ENCODE peak calls at places on chromosomes 6 and 20, in four cellular contexts. A is left ventricle myocardium inferior, V is left lung, S is esophagus muscularis mucosa. L is an unnamed sample.

GRCh38 chr6:1633366-1634021 is 23.8 kb downstream of the FOXC1 start:
- DNase-seq in A (no peak), V (no peak), S (no peak), L (no peak)

GRCh38 chr6:130050230-130050629 is 31.8 kb downstream of the L3MBTL3 start:
- DNase-seq in A (no peak), V (no peak), S (no peak), L (no peak)

GRCh38 chr6:47097092-47097945 is 55.2 kb upstream of the ADGRF1 start:
- DNase-seq in A (peak; percentile 45), V (peak; percentile 57), S (no peak), L (peak; percentile 62)

GRCh38 chr6:34018026-34018425 is 127.9 kb downstream of the GRM4 start:
- DNase-seq in A (no peak), V (no peak), S (no peak), L (no peak)

GRCh38 chr6:28747631-28748157 is 176.1 kb downstream of the TRIM27 start:
- DNase-seq in A (no peak), V (no peak), S (peak; percentile 55), L (no peak)

GRCh38 chr6:87661503-87661902 is 40.5 kb downstream of the AKIRIN2 start:
- DNase-seq in A (no peak), V (no peak), S (no peak), L (no peak)

GRCh38 chr6:246349-246748 is 45.9 kb upstream of the DUSP22 start:
- DNase-seq in A (no peak), V (no peak), S (no peak), L (no peak)

GRCh38 chr6:150767585-150768164 is 97.8 kb upstream of the MTHFD1L start:
- DNase-seq in A (no peak), V (no peak), S (no peak), L (no peak)

GRCh38 chr6:34176261-34177031 is 30.6 kb upstream of the GRM4 start:
- DNase-seq in A (no peak), V (no peak), S (no peak), L (no peak)

GRCh38 chr20:44807684-44808056 is 2.7 kb downstream of the RIMS4 start:
- DNase-seq in A (no peak), V (no peak), S (no peak), L (no peak)

GRCh38 chr20:44810061-44810390 is 320 bp downstream of the RIMS4 start:
- DNase-seq in A (no peak), V (no peak), S (no peak), L (peak; percentile 44)

GRCh38 chr20:44811150-44811685 is 872 bp upstream of the RIMS4 start:
- DNase-seq in A (no peak), V (no peak), S (no peak), L (no peak)

GRCh38 chr20:44809380-44810060 is 826 bp downstream of the RIMS4 start:
- DNase-seq in A (no peak), V (no peak), S (no peak), L (no peak)

GRCh38 chr20:44810391-44811149 is at the start of gene RIMS4:
- DNase-seq in A (no peak), V (no peak), S (no peak), L (peak; percentile 48)
- H3K27me3 ChIP-seq in A (peaks cover 71% of the 10 kb centered on the region), V (peaks cover 73% of the 10 kb centered on the region), S (peaks cover 3% of the 10 kb centered on the region), L (no peaks in the 10 kb centered on the region)

DNA sequence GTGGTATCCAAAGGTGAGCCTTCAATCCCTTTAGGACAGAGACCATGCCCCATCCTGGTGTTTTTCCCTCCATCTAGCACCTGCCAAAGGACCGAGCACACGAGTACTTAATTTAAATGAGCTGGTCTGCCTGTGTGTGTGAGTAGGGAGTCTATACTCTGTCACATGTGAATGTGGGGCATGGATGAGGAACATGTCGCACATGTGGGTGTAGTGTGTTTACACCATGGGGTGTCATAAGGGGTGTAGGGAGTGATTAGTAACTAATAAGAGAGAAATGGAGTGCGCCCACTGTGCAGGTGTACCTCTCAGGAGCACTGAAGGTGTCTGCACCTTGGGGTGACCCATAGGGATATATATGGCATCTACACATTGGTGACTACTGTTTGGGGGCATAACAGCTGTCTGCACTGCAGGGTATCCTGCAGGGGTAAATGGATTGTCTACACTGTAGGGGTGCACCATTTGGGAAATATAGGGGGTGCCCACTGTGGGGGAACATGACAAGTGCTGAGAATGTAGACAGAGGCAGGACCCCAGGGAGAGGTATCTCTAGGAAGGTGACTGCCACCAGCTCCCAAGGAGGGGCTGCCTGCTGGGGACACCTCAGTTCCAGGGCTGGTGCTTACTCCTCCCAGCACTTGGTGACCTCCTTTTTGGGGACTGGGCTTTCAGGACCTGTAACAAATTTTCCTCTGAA is 53.5 kb downstream of the EBF4 start:
- DNase-seq in A (no peak), V (no peak), S (peak; percentile 86), L (no peak)
- H3K27me3 ChIP-seq in A (peaks cover 43% of the 10 kb centered on the region), V (peaks cover 46% of the 10 kb centered on the region), S (no peaks in the 10 kb centered on the region), L (no peaks in the 10 kb centered on the region)

DNA sequence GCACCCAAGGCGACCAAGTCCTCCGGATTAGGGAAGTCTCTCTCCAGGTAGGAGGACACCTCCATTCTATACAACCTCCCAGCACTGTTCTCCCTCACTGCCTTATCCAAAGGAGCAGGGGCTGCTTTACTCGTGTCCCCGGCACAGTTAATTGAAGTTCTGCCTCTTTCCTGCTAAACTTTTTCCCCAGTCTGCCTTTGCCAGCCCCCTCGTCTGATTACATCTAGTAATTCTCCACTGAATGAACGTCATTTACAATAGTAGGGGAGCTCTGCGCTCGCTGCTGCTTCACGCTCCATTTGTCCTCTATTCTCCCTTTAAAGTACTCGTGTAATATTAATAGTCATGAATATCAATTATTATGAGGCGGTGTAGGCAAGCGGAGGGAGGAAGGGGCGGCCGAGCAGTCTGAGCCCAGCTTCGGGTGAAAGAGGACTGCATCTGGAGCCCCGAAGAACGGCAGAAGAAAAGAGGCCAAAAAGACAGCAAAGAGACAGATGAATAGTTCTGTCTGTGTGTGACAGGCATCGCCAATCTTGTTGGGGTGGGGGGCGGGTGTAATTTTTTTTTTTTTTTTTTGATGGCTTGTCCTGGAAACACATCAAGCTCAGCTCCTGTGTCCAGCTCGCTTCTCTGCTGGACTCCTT is 2.9 kb downstream of the TFAP2B start:
- DNase-seq in A (no peak), V (no peak), S (no peak), L (no peak)
- H3K27me3 ChIP-seq in A (peaks cover 100% of the 10 kb centered on the region), V (peaks cover 100% of the 10 kb centered on the region), S (no peaks in the 10 kb centered on the region), L (no peaks in the 10 kb centered on the region)

GRCh38 chr6:166417285-166417691 is 34.5 kb upstream of the MPC1 start:
- DNase-seq in A (no peak), V (no peak), S (no peak), L (no peak)
- H3K27me3 ChIP-seq in A (no peaks in the 10 kb centered on the region), V (no peaks in the 10 kb centered on the region), S (no peaks in the 10 kb centered on the region), L (no peaks in the 10 kb centered on the region)

GRCh38 chr6:39333626-39334025 is 11.1 kb upstream of the KCNK16 start:
- DNase-seq in A (no peak), V (no peak), S (no peak), L (no peak)

GRCh38 chr6:39327516-39327915 is 5.0 kb upstream of the KCNK16 start:
- DNase-seq in A (no peak), V (no peak), S (no peak), L (no peak)

GRCh38 chr6:39328066-39328465 is 5.6 kb upstream of the KCNK16 start:
- DNase-seq in A (no peak), V (no peak), S (no peak), L (no peak)

GRCh38 chr6:39330476-39330875 is 8.0 kb upstream of the KCNK16 start:
- DNase-seq in A (peak; percentile 48), V (no peak), S (no peak), L (no peak)

DNA sequence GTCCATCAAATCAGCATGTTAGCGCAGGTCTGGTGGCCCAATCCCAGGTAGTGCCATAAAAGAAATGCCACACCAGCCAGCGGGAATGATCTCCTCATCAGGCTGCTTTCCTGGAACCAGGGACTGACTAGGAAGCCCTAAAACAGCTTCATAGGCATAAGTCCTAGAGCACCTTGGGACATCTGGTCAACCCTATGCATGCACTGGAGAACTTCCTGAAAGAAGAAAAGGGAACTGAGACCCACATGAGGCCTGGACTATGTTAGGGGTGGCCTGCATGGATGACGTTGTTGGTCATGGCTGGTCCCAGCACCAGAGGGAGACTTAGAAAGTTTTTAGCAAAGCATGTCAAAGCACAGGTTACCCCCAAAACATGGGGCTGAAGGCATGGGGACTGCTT is 7.6 kb upstream of the KCNK16 start:
- DNase-seq in A (no peak), V (no peak), S (no peak), L (no peak)
- H3K27me3 ChIP-seq in A (peaks cover 77% of the 10 kb centered on the region), V (peaks cover 4% of the 10 kb centered on the region), S (no peaks in the 10 kb centered on the region), L (no peaks in the 10 kb centered on the region)

GRCh38 chr20:52619671-52620070 is 352.5 kb upstream of the TSHZ2 start:
- DNase-seq in A (no peak), V (no peak), S (no peak), L (no peak)
- H3K27me3 ChIP-seq in A (peaks cover 9% of the 10 kb centered on the region), V (no peaks in the 10 kb centered on the region), S (no peaks in the 10 kb centered on the region), L (no peaks in the 10 kb centered on the region)

DNA sequence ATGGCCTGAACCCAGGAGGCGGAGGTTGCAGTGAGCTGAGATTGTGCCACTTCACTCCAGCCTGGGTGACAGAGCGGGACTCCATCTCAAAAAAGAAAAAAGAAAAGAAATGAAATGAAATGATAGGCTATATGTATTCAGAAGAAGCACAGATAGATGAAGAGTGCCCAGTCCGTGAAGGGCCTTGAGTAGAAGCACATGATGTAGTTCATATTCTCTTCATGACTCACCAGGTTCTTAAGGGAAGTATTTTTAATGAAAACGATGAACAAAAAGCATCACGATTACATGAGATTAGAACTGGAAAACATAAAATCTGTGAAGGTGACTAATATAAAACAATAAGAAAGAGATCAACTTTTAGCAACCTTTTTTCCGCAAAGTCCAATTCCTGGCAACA is 29.8 kb downstream of the TPD52L1 start:
- DNase-seq in A (no peak), V (no peak), S (no peak), L (no peak)
- H3K27me3 ChIP-seq in A (no peaks in the 10 kb centered on the region), V (no peaks in the 10 kb centered on the region), S (no peaks in the 10 kb centered on the region), L (no peaks in the 10 kb centered on the region)

DNA sequence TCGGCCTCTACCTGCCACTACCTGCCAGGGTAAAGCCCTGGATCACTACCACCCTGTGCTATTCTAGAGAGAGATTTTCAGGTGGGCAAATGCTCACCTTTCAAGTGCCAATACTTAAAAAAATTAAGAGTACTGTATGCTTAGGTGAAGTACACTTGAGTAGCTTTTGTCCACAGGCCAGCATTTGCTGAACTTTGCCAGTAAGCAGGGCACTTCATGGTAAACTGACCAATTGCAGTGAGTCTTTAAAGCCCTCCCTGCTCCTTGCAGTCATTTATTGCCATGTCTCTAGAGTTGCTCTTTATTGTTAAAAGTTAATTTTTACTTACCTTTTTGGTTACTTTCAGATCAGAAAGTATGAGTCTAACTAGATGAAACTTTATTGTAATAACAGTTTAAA is 58.5 kb downstream of the PLAGL1 start:
- DNase-seq in A (no peak), V (peak; percentile 37), S (no peak), L (no peak)
- H3K27me3 ChIP-seq in A (no peaks in the 10 kb centered on the region), V (no peaks in the 10 kb centered on the region), S (no peaks in the 10 kb centered on the region), L (no peaks in the 10 kb centered on the region)